ENCODE peak calls at places on chromosome 14, in ten cellular contexts. N is GM10248; Q is stimulated activated CD4-positive, alpha-beta T cell treated with anti-CD3 and anti-CD28 coated beads, TNF-alpha, amount 100 ng/mL, for 1 hour; G is GM04504; W is foreskin keratinocyte; U is IMR-90; Z is AG08396; C is kidney tubule cell; H is HFF-Myc; R is activated B cell treated with CpG ODN at 0.5 μM for 24 hours. V is an unnamed sample.

GRCh38 chr14:75861161-75861621 is 120.6 kb downstream of the TGFB3 start:
- DNase-seq in N (no peak), Q (no peak), G (no peak), W (no peak), U (peak), Z (peak), C (peak), H (no peak), R (no peak), V (peak)

GRCh38 chr14:71062581-71063303 is 155.5 kb downstream of the PCNX1 start:
- DNase-seq in N (no peak), Q (no peak), G (no peak), W (no peak), U (peak), Z (no peak), C (peak), H (no peak), R (no peak), V (no peak)

GRCh38 chr14:23286904-23287479 is 1.1 kb upstream of the HOMEZ start:
- DNase-seq in N (no peak), Q (no peak), G (no peak), W (no peak), U (no peak), Z (no peak), C (no peak), H (no peak), R (no peak), V (no peak)

GRCh38 chr14:77589099-77589498 is 27.3 kb downstream of the SPTLC2 start:
- DNase-seq in N (no peak), Q (no peak), G (no peak), W (no peak), U (no peak), Z (no peak), C (no peak), H (no peak), R (no peak), V (no peak)

GRCh38 chr14:93723001-93723400 is 65.3 kb downstream of the PRIMA1 start:
- DNase-seq in N (no peak), Q (no peak), G (no peak), W (no peak), U (no peak), Z (no peak), C (no peak), H (no peak), R (no peak), V (no peak)

GRCh38 chr14:54715244-54715643 is 148.3 kb downstream of the SAMD4A start:
- DNase-seq in N (no peak), Q (no peak), G (no peak), W (peak), U (peak), Z (no peak), C (peak), H (no peak), R (no peak), V (no peak)

GRCh38 chr14:93063393-93063792 is 52.3 kb downstream of the ITPK1 start:
- DNase-seq in N (no peak), Q (no peak), G (no peak), W (no peak), U (no peak), Z (no peak), C (no peak), H (no peak), R (no peak), V (no peak)

GRCh38 chr14:35355981-35356839 is 48.3 kb downstream of the NFKBIA start:
- DNase-seq in N (peak), Q (no peak), G (no peak), W (peak), U (peak), Z (no peak), C (peak), H (no peak), R (no peak), V (peak)

GRCh38 chr14:95314609-95315008 is 5.1 kb downstream of the CLMN start:
- DNase-seq in N (peak), Q (no peak), G (no peak), W (peak), U (no peak), Z (peak), C (peak), H (no peak), R (no peak), V (peak)

GRCh38 chr14:102496955-102497744 is 12.4 kb downstream of the ANKRD9 start:
- DNase-seq in N (no peak), Q (no peak), G (no peak), W (no peak), U (no peak), Z (no peak), C (no peak), H (no peak), R (no peak), V (no peak)

GRCh38 chr14:68039593-68039992 is 220.0 kb downstream of the RAD51B start:
- DNase-seq in N (no peak), Q (no peak), G (no peak), W (no peak), U (peak), Z (no peak), C (peak), H (no peak), R (no peak), V (no peak)

GRCh38 chr14:81144811-81145598 is 75.8 kb downstream of the GTF2A1 start:
- DNase-seq in N (no peak), Q (no peak), G (no peak), W (no peak), U (no peak), Z (no peak), C (peak), H (no peak), R (no peak), V (no peak)

GRCh38 chr14:93940437-93940836 is 13.3 kb downstream of the FAM181A start:
- DNase-seq in N (no peak), Q (no peak), G (no peak), W (no peak), U (no peak), Z (no peak), C (no peak), H (no peak), R (no peak), V (no peak)

GRCh38 chr14:91753501-91754128 is 21.7 kb upstream of the CATSPERB start:
- DNase-seq in N (no peak), Q (no peak), G (no peak), W (peak), U (no peak), Z (peak), C (peak), H (no peak), R (no peak), V (peak)

GRCh38 chr14:95291859-95292542 is 27.7 kb downstream of the CLMN start:
- DNase-seq in N (peak), Q (no peak), G (no peak), W (peak), U (peak), Z (no peak), C (peak), H (peak), R (no peak), V (no peak)

GRCh38 chr14:95307402-95308041 is 12.2 kb downstream of the CLMN start:
- DNase-seq in N (no peak), Q (no peak), G (no peak), W (no peak), U (no peak), Z (no peak), C (peak), H (no peak), R (no peak), V (no peak)

GRCh38 chr14:45905672-45906071 is 652.7 kb upstream of the MIS18BP1 start:
- DNase-seq in N (no peak), Q (no peak), G (no peak), W (no peak), U (no peak), Z (no peak), C (no peak), H (no peak), R (no peak), V (no peak)

GRCh38 chr14:54025661-54026060 is 69.0 kb upstream of the BMP4 start:
- DNase-seq in N (no peak), Q (no peak), G (no peak), W (peak), U (peak), Z (peak), C (peak), H (no peak), R (no peak), V (peak)

GRCh38 chr14:67951529-67952120 is 132.0 kb downstream of the RAD51B start:
- DNase-seq in N (no peak), Q (no peak), G (no peak), W (no peak), U (peak), Z (no peak), C (no peak), H (no peak), R (no peak), V (peak)

GRCh38 chr14:95815226-95815690 is 61.4 kb upstream of the TUNAR start:
- DNase-seq in N (no peak), Q (no peak), G (no peak), W (no peak), U (no peak), Z (no peak), C (no peak), H (no peak), R (no peak), V (no peak)

GRCh38 chr14:101851183-101851582 is 89.7 kb downstream of the PPP2R5C start:
- DNase-seq in N (no peak), Q (no peak), G (no peak), W (no peak), U (no peak), Z (no peak), C (no peak), H (no peak), R (no peak), V (no peak)

GRCh38 chr14:55381040-55381439 is 30.6 kb downstream of the ATG14 start:
- DNase-seq in N (no peak), Q (no peak), G (no peak), W (no peak), U (peak), Z (no peak), C (no peak), H (no peak), R (no peak), V (no peak)

GRCh38 chr14:23559010-23559920 is 3.2 kb downstream of the THTPA start:
- DNase-seq in N (peak), Q (peak), G (no peak), W (no peak), U (peak), Z (peak), C (peak), H (no peak), R (peak), V (peak)

GRCh38 chr14:23829736-23830474 is 123.7 kb upstream of the DHRS4 start:
- DNase-seq in N (no peak), Q (no peak), G (peak), W (peak), U (peak), Z (peak), C (peak), H (peak), R (no peak), V (peak)

GRCh38 chr14:94773017-94773681 is 3.2 kb upstream of the GSC start:
- DNase-seq in N (no peak), Q (no peak), G (no peak), W (no peak), U (no peak), Z (no peak), C (no peak), H (no peak), R (no peak), V (no peak)

GRCh38 chr14:56702515-56702914 is 107.8 kb downstream of the OTX2 start:
- DNase-seq in N (no peak), Q (no peak), G (no peak), W (no peak), U (no peak), Z (no peak), C (no peak), H (no peak), R (no peak), V (no peak)

V was measured in AG20443.